ENCODE peak calls at places on chromosome 14, in five cellular contexts. Q is cardiac muscle cell; T is T1000; W is HT-29; P is activated CD4-positive, alpha-beta T cell treated with anti-CD3 and anti-CD28 coated beads for 1 hour. O is an unnamed sample.

GRCh38 chr14:97719043-97719442 is 921.9 kb downstream of the VRK1 start:
- DNase-seq in Q (no peak), P (no peak), T (no peak), W (no peak), O (no peak)

GRCh38 chr14:45467023-45467422 is 214.0 kb upstream of the MIS18BP1 start:
- DNase-seq in T (no peak), P (no peak), W (no peak), Q (no peak), O (no peak)

GRCh38 chr14:92204792-92205191 is 83.0 kb downstream of the CPSF2 start:
- DNase-seq in T (no peak), Q (no peak), W (no peak), P (no peak), O (no peak)

GRCh38 chr14:56891226-56891625 is 80.9 kb upstream of the OTX2 start:
- DNase-seq in Q (no peak), P (no peak), W (no peak), T (no peak), O (no peak)

GRCh38 chr14:91371990-91372375 is 45.6 kb downstream of the CCDC88C start:
- DNase-seq in Q (no peak), P (no peak), W (no peak), T (no peak), O (no peak)

GRCh38 chr14:54623279-54624004 is 56.5 kb downstream of the SAMD4A start:
- DNase-seq in T (no peak), W (no peak), P (no peak), Q (no peak), O (no peak)

GRCh38 chr14:105838591-105839424 is 312.4 kb downstream of the TMEM121 start:
- DNase-seq in P (no peak), W (no peak), Q (no peak), T (no peak), O (no peak)

GRCh38 chr14:66745078-66745477 is 237.1 kb downstream of the GPHN start:
- DNase-seq in T (no peak), P (no peak), W (no peak), Q (no peak), O (no peak)

GRCh38 chr14:69611264-69612013 is at the start of gene SUSD6:
- DNase-seq in T (peak), P (peak), W (peak), Q (peak), O (peak)

GRCh38 chr14:94390372-94391086 is 2.1 kb upstream of the SERPINA1 start:
- DNase-seq in P (no peak), T (no peak), Q (no peak), W (peak), O (no peak)

GRCh38 chr14:74647061-74647833 is 35.2 kb upstream of the LTBP2 start:
- DNase-seq in W (no peak), Q (no peak), T (no peak), P (no peak), O (no peak)

GRCh38 chr14:68231832-68232642 is 412.5 kb downstream of the RAD51B start:
- DNase-seq in Q (no peak), W (no peak), T (no peak), P (no peak), O (no peak)